ENCODE peak calls at places on chromosomes 12 and 14, in five cellular contexts. One of them, this sample, is unnamed.

GRCh38 chr12:42187799-42188198 is 43.1 kb upstream of the GXYLT1 start:
- DNase-seq in activated T-cell treated with anti-CD3 and anti-CD28 coated beads, Interleukin-2, amount 50 U/mL, for 24 hours: no peak
- DNase-seq in stimulated activated CD8-positive, alpha-beta memory T cell treated with anti-CD3 and anti-CD28 coated beads, Interleukin-4, amount 100 ng/mL, for 1 hour: no peak
- DNase-seq in HS-5: no peak
- DNase-seq in HEK293T: no peak
- DNase-seq in this sample: no peak

GRCh38 chr12:88993655-88994054 is 358.6 kb downstream of the DUSP6 start:
- DNase-seq in activated T-cell treated with anti-CD3 and anti-CD28 coated beads, Interleukin-2, amount 50 U/mL, for 24 hours: no peak
- DNase-seq in stimulated activated CD8-positive, alpha-beta memory T cell treated with anti-CD3 and anti-CD28 coated beads, Interleukin-4, amount 100 ng/mL, for 1 hour: no peak
- DNase-seq in HS-5: peak
- DNase-seq in HEK293T: peak
- DNase-seq in this sample: no peak

GRCh38 chr12:5809586-5809985 is 135.5 kb downstream of the ANO2 start:
- DNase-seq in activated T-cell treated with anti-CD3 and anti-CD28 coated beads, Interleukin-2, amount 50 U/mL, for 24 hours: no peak
- DNase-seq in stimulated activated CD8-positive, alpha-beta memory T cell treated with anti-CD3 and anti-CD28 coated beads, Interleukin-4, amount 100 ng/mL, for 1 hour: no peak
- DNase-seq in HS-5: no peak
- DNase-seq in HEK293T: no peak
- DNase-seq in this sample: no peak

GRCh38 chr12:132448453-132448800 is 41.5 kb upstream of the FBRSL1 start:
- DNase-seq in activated T-cell treated with anti-CD3 and anti-CD28 coated beads, Interleukin-2, amount 50 U/mL, for 24 hours: no peak
- DNase-seq in stimulated activated CD8-positive, alpha-beta memory T cell treated with anti-CD3 and anti-CD28 coated beads, Interleukin-4, amount 100 ng/mL, for 1 hour: no peak
- DNase-seq in HS-5: no peak
- DNase-seq in HEK293T: no peak
- DNase-seq in this sample: no peak

GRCh38 chr12:97168804-97169203 is 261.7 kb downstream of the NEDD1 start:
- DNase-seq in activated T-cell treated with anti-CD3 and anti-CD28 coated beads, Interleukin-2, amount 50 U/mL, for 24 hours: no peak
- DNase-seq in stimulated activated CD8-positive, alpha-beta memory T cell treated with anti-CD3 and anti-CD28 coated beads, Interleukin-4, amount 100 ng/mL, for 1 hour: no peak
- DNase-seq in HS-5: no peak
- DNase-seq in HEK293T: no peak
- DNase-seq in this sample: no peak

GRCh38 chr14:100522616-100523021 is 64.6 kb downstream of the BEGAIN start:
- DNase-seq in activated T-cell treated with anti-CD3 and anti-CD28 coated beads, Interleukin-2, amount 50 U/mL, for 24 hours: peak
- DNase-seq in stimulated activated CD8-positive, alpha-beta memory T cell treated with anti-CD3 and anti-CD28 coated beads, Interleukin-4, amount 100 ng/mL, for 1 hour: no peak
- DNase-seq in HS-5: no peak
- DNase-seq in HEK293T: no peak
- DNase-seq in this sample: peak

GRCh38 chr14:96053236-96053599 is 14.1 kb downstream of the C14orf132 start:
- DNase-seq in activated T-cell treated with anti-CD3 and anti-CD28 coated beads, Interleukin-2, amount 50 U/mL, for 24 hours: no peak
- DNase-seq in stimulated activated CD8-positive, alpha-beta memory T cell treated with anti-CD3 and anti-CD28 coated beads, Interleukin-4, amount 100 ng/mL, for 1 hour: no peak
- DNase-seq in HS-5: no peak
- DNase-seq in HEK293T: no peak
- DNase-seq in this sample: no peak

GRCh38 chr12:39606712-39607423 is 12.7 kb downstream of the ABCD2 start:
- DNase-seq in activated T-cell treated with anti-CD3 and anti-CD28 coated beads, Interleukin-2, amount 50 U/mL, for 24 hours: no peak
- DNase-seq in stimulated activated CD8-positive, alpha-beta memory T cell treated with anti-CD3 and anti-CD28 coated beads, Interleukin-4, amount 100 ng/mL, for 1 hour: no peak
- DNase-seq in HS-5: no peak
- DNase-seq in HEK293T: no peak
- DNase-seq in this sample: no peak

GRCh38 chr12:12557733-12558132 is 4.9 kb downstream of the DUSP16 start:
- DNase-seq in activated T-cell treated with anti-CD3 and anti-CD28 coated beads, Interleukin-2, amount 50 U/mL, for 24 hours: no peak
- DNase-seq in stimulated activated CD8-positive, alpha-beta memory T cell treated with anti-CD3 and anti-CD28 coated beads, Interleukin-4, amount 100 ng/mL, for 1 hour: no peak
- DNase-seq in HS-5: no peak
- DNase-seq in HEK293T: no peak
- DNase-seq in this sample: no peak

GRCh38 chr14:50778757-50779483 is 52.0 kb downstream of the NIN start:
- DNase-seq in activated T-cell treated with anti-CD3 and anti-CD28 coated beads, Interleukin-2, amount 50 U/mL, for 24 hours: no peak
- DNase-seq in stimulated activated CD8-positive, alpha-beta memory T cell treated with anti-CD3 and anti-CD28 coated beads, Interleukin-4, amount 100 ng/mL, for 1 hour: no peak
- DNase-seq in HS-5: no peak
- DNase-seq in HEK293T: no peak
- DNase-seq in this sample: no peak

GRCh38 chr12:211142-211465 is 2.9 kb downstream of the SLC6A12 start:
- DNase-seq in activated T-cell treated with anti-CD3 and anti-CD28 coated beads, Interleukin-2, amount 50 U/mL, for 24 hours: no peak
- DNase-seq in stimulated activated CD8-positive, alpha-beta memory T cell treated with anti-CD3 and anti-CD28 coated beads, Interleukin-4, amount 100 ng/mL, for 1 hour: no peak
- DNase-seq in HS-5: no peak
- DNase-seq in HEK293T: no peak
- DNase-seq in this sample: no peak

GRCh38 chr12:27064397-27065342 is 17.7 kb downstream of the C12orf71 start:
- DNase-seq in activated T-cell treated with anti-CD3 and anti-CD28 coated beads, Interleukin-2, amount 50 U/mL, for 24 hours: no peak
- DNase-seq in stimulated activated CD8-positive, alpha-beta memory T cell treated with anti-CD3 and anti-CD28 coated beads, Interleukin-4, amount 100 ng/mL, for 1 hour: no peak
- DNase-seq in HS-5: no peak
- DNase-seq in HEK293T: no peak
- DNase-seq in this sample: no peak

GRCh38 chr12:5248230-5248629 is 183.7 kb upstream of the NTF3 start:
- DNase-seq in activated T-cell treated with anti-CD3 and anti-CD28 coated beads, Interleukin-2, amount 50 U/mL, for 24 hours: no peak
- DNase-seq in stimulated activated CD8-positive, alpha-beta memory T cell treated with anti-CD3 and anti-CD28 coated beads, Interleukin-4, amount 100 ng/mL, for 1 hour: no peak
- DNase-seq in HS-5: no peak
- DNase-seq in HEK293T: no peak
- DNase-seq in this sample: no peak

GRCh38 chr14:64509036-64509435 is 4.5 kb downstream of the ZBTB1 start:
- DNase-seq in activated T-cell treated with anti-CD3 and anti-CD28 coated beads, Interleukin-2, amount 50 U/mL, for 24 hours: no peak
- DNase-seq in stimulated activated CD8-positive, alpha-beta memory T cell treated with anti-CD3 and anti-CD28 coated beads, Interleukin-4, amount 100 ng/mL, for 1 hour: no peak
- DNase-seq in HS-5: no peak
- DNase-seq in HEK293T: no peak
- DNase-seq in this sample: no peak

GRCh38 chr12:30823140-30823669 is 68.5 kb upstream of the CAPRIN2 start:
- DNase-seq in activated T-cell treated with anti-CD3 and anti-CD28 coated beads, Interleukin-2, amount 50 U/mL, for 24 hours: no peak
- DNase-seq in stimulated activated CD8-positive, alpha-beta memory T cell treated with anti-CD3 and anti-CD28 coated beads, Interleukin-4, amount 100 ng/mL, for 1 hour: no peak
- DNase-seq in HS-5: no peak
- DNase-seq in HEK293T: no peak
- DNase-seq in this sample: peak

GRCh38 chr14:39442293-39442692 is 10.1 kb upstream of the FBXO33 start:
- DNase-seq in activated T-cell treated with anti-CD3 and anti-CD28 coated beads, Interleukin-2, amount 50 U/mL, for 24 hours: no peak
- DNase-seq in stimulated activated CD8-positive, alpha-beta memory T cell treated with anti-CD3 and anti-CD28 coated beads, Interleukin-4, amount 100 ng/mL, for 1 hour: no peak
- DNase-seq in HS-5: no peak
- DNase-seq in HEK293T: no peak
- DNase-seq in this sample: no peak

GRCh38 chr12:116171549-116171948 is 105.9 kb downstream of the MED13L start:
- DNase-seq in activated T-cell treated with anti-CD3 and anti-CD28 coated beads, Interleukin-2, amount 50 U/mL, for 24 hours: no peak
- DNase-seq in stimulated activated CD8-positive, alpha-beta memory T cell treated with anti-CD3 and anti-CD28 coated beads, Interleukin-4, amount 100 ng/mL, for 1 hour: no peak
- DNase-seq in HS-5: no peak
- DNase-seq in HEK293T: no peak
- DNase-seq in this sample: no peak

GRCh38 chr12:80634903-80635302 is 72.5 kb upstream of the MYF6 start:
- DNase-seq in activated T-cell treated with anti-CD3 and anti-CD28 coated beads, Interleukin-2, amount 50 U/mL, for 24 hours: no peak
- DNase-seq in stimulated activated CD8-positive, alpha-beta memory T cell treated with anti-CD3 and anti-CD28 coated beads, Interleukin-4, amount 100 ng/mL, for 1 hour: no peak
- DNase-seq in HS-5: no peak
- DNase-seq in HEK293T: no peak
- DNase-seq in this sample: no peak

GRCh38 chr12:117114784-117115183 is 15.6 kb upstream of the TESC start:
- DNase-seq in activated T-cell treated with anti-CD3 and anti-CD28 coated beads, Interleukin-2, amount 50 U/mL, for 24 hours: no peak
- DNase-seq in stimulated activated CD8-positive, alpha-beta memory T cell treated with anti-CD3 and anti-CD28 coated beads, Interleukin-4, amount 100 ng/mL, for 1 hour: no peak
- DNase-seq in HS-5: no peak
- DNase-seq in HEK293T: no peak
- DNase-seq in this sample: peak

GRCh38 chr14:80213602-80214001 is 2.3 kb upstream of the DIO2 start:
- DNase-seq in activated T-cell treated with anti-CD3 and anti-CD28 coated beads, Interleukin-2, amount 50 U/mL, for 24 hours: no peak
- DNase-seq in stimulated activated CD8-positive, alpha-beta memory T cell treated with anti-CD3 and anti-CD28 coated beads, Interleukin-4, amount 100 ng/mL, for 1 hour: no peak
- DNase-seq in HS-5: peak
- DNase-seq in HEK293T: peak
- DNase-seq in this sample: no peak

This sample was measured in left ventricle myocardium superior.